ENCODE peak calls at places on chromosomes 11 and 22, in five cellular contexts. One of them, this sample, is unnamed.

GRCh38 chr22:39528681-39529486 is 3.7 kb downstream of the RPS19BP1 start:
- DNase-seq in GM12892: peak; percentile 70
- DNase-seq in activated T-cell treated with anti-CD3 and anti-CD28 coated beads, Interleukin-2, amount 50 U/mL, for 72 hours: peak; percentile 93
- DNase-seq in NCI-H2029 treated with DMSO at 0.1 percent for 48 hours: peak; percentile 76
- DNase-seq in adrenal gland: peak; percentile 93
- DNase-seq in this sample: peak; percentile 90

GRCh38 chr11:60870276-60870675 is 2.9 kb downstream of the ZP1 start:
- DNase-seq in GM12892: no peak
- DNase-seq in activated T-cell treated with anti-CD3 and anti-CD28 coated beads, Interleukin-2, amount 50 U/mL, for 72 hours: no peak
- DNase-seq in NCI-H2029 treated with DMSO at 0.1 percent for 48 hours: no peak
- DNase-seq in adrenal gland: no peak
- DNase-seq in this sample: no peak

GRCh38 chr11:23311986-23312940 is 452.0 kb upstream of the CCDC179 start:
- DNase-seq in GM12892: no peak
- DNase-seq in activated T-cell treated with anti-CD3 and anti-CD28 coated beads, Interleukin-2, amount 50 U/mL, for 72 hours: no peak
- DNase-seq in NCI-H2029 treated with DMSO at 0.1 percent for 48 hours: no peak
- DNase-seq in adrenal gland: no peak
- DNase-seq in this sample: no peak

GRCh38 chr11:123251656-123252344 is 56.8 kb upstream of the CLMP start:
- DNase-seq in GM12892: no peak
- DNase-seq in activated T-cell treated with anti-CD3 and anti-CD28 coated beads, Interleukin-2, amount 50 U/mL, for 72 hours: no peak
- DNase-seq in NCI-H2029 treated with DMSO at 0.1 percent for 48 hours: no peak
- DNase-seq in adrenal gland: peak; percentile 76
- DNase-seq in this sample: no peak

GRCh38 chr11:70312401-70313357 is 42.2 kb downstream of the PPFIA1 start:
- DNase-seq in GM12892: no peak
- DNase-seq in activated T-cell treated with anti-CD3 and anti-CD28 coated beads, Interleukin-2, amount 50 U/mL, for 72 hours: no peak
- DNase-seq in NCI-H2029 treated with DMSO at 0.1 percent for 48 hours: no peak
- DNase-seq in adrenal gland: peak; percentile 64
- DNase-seq in this sample: no peak

GRCh38 chr11:12842933-12843636 is 166.0 kb upstream of the RASSF10 start:
- DNase-seq in GM12892: no peak
- DNase-seq in activated T-cell treated with anti-CD3 and anti-CD28 coated beads, Interleukin-2, amount 50 U/mL, for 72 hours: no peak
- DNase-seq in NCI-H2029 treated with DMSO at 0.1 percent for 48 hours: peak; percentile 77
- DNase-seq in adrenal gland: no peak
- DNase-seq in this sample: no peak

GRCh38 chr11:104705475-104706195 is 192.6 kb downstream of the CASP12 start:
- DNase-seq in GM12892: peak; percentile 1
- DNase-seq in activated T-cell treated with anti-CD3 and anti-CD28 coated beads, Interleukin-2, amount 50 U/mL, for 72 hours: peak; percentile 75
- DNase-seq in NCI-H2029 treated with DMSO at 0.1 percent for 48 hours: no peak
- DNase-seq in adrenal gland: peak; percentile 33
- DNase-seq in this sample: peak; percentile 67

GRCh38 chr11:22471405-22471804 is 133.2 kb downstream of the SLC17A6 start:
- DNase-seq in GM12892: no peak
- DNase-seq in activated T-cell treated with anti-CD3 and anti-CD28 coated beads, Interleukin-2, amount 50 U/mL, for 72 hours: no peak
- DNase-seq in NCI-H2029 treated with DMSO at 0.1 percent for 48 hours: no peak
- DNase-seq in adrenal gland: no peak
- DNase-seq in this sample: no peak

GRCh38 chr22:46352691-46353386 is 17.3 kb downstream of the TRMU start:
- DNase-seq in GM12892: no peak
- DNase-seq in activated T-cell treated with anti-CD3 and anti-CD28 coated beads, Interleukin-2, amount 50 U/mL, for 72 hours: no peak
- DNase-seq in NCI-H2029 treated with DMSO at 0.1 percent for 48 hours: no peak
- DNase-seq in adrenal gland: peak; percentile 82
- DNase-seq in this sample: no peak

GRCh38 chr11:8232414-8232813 is 31.3 kb downstream of the LMO1 start:
- DNase-seq in GM12892: no peak
- DNase-seq in activated T-cell treated with anti-CD3 and anti-CD28 coated beads, Interleukin-2, amount 50 U/mL, for 72 hours: no peak
- DNase-seq in NCI-H2029 treated with DMSO at 0.1 percent for 48 hours: no peak
- DNase-seq in adrenal gland: no peak
- DNase-seq in this sample: no peak

GRCh38 chr11:24880962-24881361 is 384.1 kb downstream of the LUZP2 start:
- DNase-seq in GM12892: no peak
- DNase-seq in activated T-cell treated with anti-CD3 and anti-CD28 coated beads, Interleukin-2, amount 50 U/mL, for 72 hours: no peak
- DNase-seq in NCI-H2029 treated with DMSO at 0.1 percent for 48 hours: no peak
- DNase-seq in adrenal gland: no peak
- DNase-seq in this sample: no peak

GRCh38 chr11:27234043-27234668 is 128.9 kb downstream of the CCDC34 start:
- DNase-seq in GM12892: peak; percentile 16
- DNase-seq in activated T-cell treated with anti-CD3 and anti-CD28 coated beads, Interleukin-2, amount 50 U/mL, for 72 hours: no peak
- DNase-seq in NCI-H2029 treated with DMSO at 0.1 percent for 48 hours: peak; percentile 19
- DNase-seq in adrenal gland: peak; percentile 66
- DNase-seq in this sample: no peak

GRCh38 chr11:68402355-68403031 is 58.1 kb upstream of the PPP6R3 start:
- DNase-seq in GM12892: no peak
- DNase-seq in activated T-cell treated with anti-CD3 and anti-CD28 coated beads, Interleukin-2, amount 50 U/mL, for 72 hours: no peak
- DNase-seq in NCI-H2029 treated with DMSO at 0.1 percent for 48 hours: no peak
- DNase-seq in adrenal gland: no peak
- DNase-seq in this sample: no peak

GRCh38 chr11:69539416-69540117 is 58.1 kb downstream of the LINC01488 start:
- DNase-seq in GM12892: no peak
- DNase-seq in activated T-cell treated with anti-CD3 and anti-CD28 coated beads, Interleukin-2, amount 50 U/mL, for 72 hours: no peak
- DNase-seq in NCI-H2029 treated with DMSO at 0.1 percent for 48 hours: no peak
- DNase-seq in adrenal gland: peak; percentile 36
- DNase-seq in this sample: no peak

GRCh38 chr11:113446938-113447337 is 28.3 kb downstream of the DRD2 start:
- DNase-seq in GM12892: no peak
- DNase-seq in activated T-cell treated with anti-CD3 and anti-CD28 coated beads, Interleukin-2, amount 50 U/mL, for 72 hours: no peak
- DNase-seq in NCI-H2029 treated with DMSO at 0.1 percent for 48 hours: no peak
- DNase-seq in adrenal gland: no peak
- DNase-seq in this sample: no peak

GRCh38 chr11:110409174-110409573 is 20.6 kb upstream of the FDX1 start:
- DNase-seq in GM12892: no peak
- DNase-seq in activated T-cell treated with anti-CD3 and anti-CD28 coated beads, Interleukin-2, amount 50 U/mL, for 72 hours: no peak
- DNase-seq in NCI-H2029 treated with DMSO at 0.1 percent for 48 hours: no peak
- DNase-seq in adrenal gland: peak; percentile 54
- DNase-seq in this sample: no peak

This sample was measured in T-helper 1 cell.